ENCODE peak calls at places on chromosomes 6 and 20, in ten cellular contexts. One of them, this sample, is unnamed.

GRCh38 chr20:47490795-47491194 is 10.9 kb upstream of the NCOA3 start:
- DNase-seq in GDM1: peak; percentile 26
- DNase-seq in T-helper 2 cell: no peak
- DNase-seq in central memory CD4-positive, alpha-beta T cell: no peak
- DNase-seq in stimulated activated CD8-positive, alpha-beta memory T cell treated with anti-CD3 and anti-CD28 coated beads, Interleukin-2, amount 100 ng/mL, for 48 hours: no peak
- DNase-seq in foreskin keratinocyte: no peak
- DNase-seq in islet precursor cell: no peak
- DNase-seq in fibroblast of mammary gland: no peak
- DNase-seq in endothelial cell: no peak
- DNase-seq in pancreas: no peak
- DNase-seq in this sample: no peak

GRCh38 chr6:125733516-125734300 is 15.7 kb upstream of the HEY2 start:
- DNase-seq in GDM1: no peak
- DNase-seq in T-helper 2 cell: no peak
- DNase-seq in central memory CD4-positive, alpha-beta T cell: no peak
- DNase-seq in stimulated activated CD8-positive, alpha-beta memory T cell treated with anti-CD3 and anti-CD28 coated beads, Interleukin-2, amount 100 ng/mL, for 48 hours: no peak
- DNase-seq in foreskin keratinocyte: no peak
- DNase-seq in islet precursor cell: no peak
- DNase-seq in fibroblast of mammary gland: no peak
- DNase-seq in endothelial cell: no peak
- DNase-seq in pancreas: no peak
- DNase-seq in this sample: no peak

GRCh38 chr6:86782328-86782727 is 155.0 kb upstream of the HTR1E start:
- DNase-seq in GDM1: no peak
- DNase-seq in T-helper 2 cell: no peak
- DNase-seq in central memory CD4-positive, alpha-beta T cell: no peak
- DNase-seq in stimulated activated CD8-positive, alpha-beta memory T cell treated with anti-CD3 and anti-CD28 coated beads, Interleukin-2, amount 100 ng/mL, for 48 hours: no peak
- DNase-seq in foreskin keratinocyte: no peak
- DNase-seq in islet precursor cell: no peak
- DNase-seq in fibroblast of mammary gland: no peak
- DNase-seq in endothelial cell: no peak
- DNase-seq in pancreas: no peak
- DNase-seq in this sample: no peak

GRCh38 chr6:38131527-38131965 is 312.0 kb downstream of the ZFAND3 start:
- DNase-seq in GDM1: no peak
- DNase-seq in T-helper 2 cell: no peak
- DNase-seq in central memory CD4-positive, alpha-beta T cell: no peak
- DNase-seq in stimulated activated CD8-positive, alpha-beta memory T cell treated with anti-CD3 and anti-CD28 coated beads, Interleukin-2, amount 100 ng/mL, for 48 hours: no peak
- DNase-seq in foreskin keratinocyte: peak; percentile 55
- DNase-seq in islet precursor cell: peak; percentile 26
- DNase-seq in fibroblast of mammary gland: peak; percentile 99
- DNase-seq in endothelial cell: no peak
- DNase-seq in pancreas: no peak
- DNase-seq in this sample: no peak

GRCh38 chr20:1644101-1644962 is 13.2 kb downstream of the SIRPG start:
- DNase-seq in GDM1: no peak
- DNase-seq in T-helper 2 cell: no peak
- DNase-seq in central memory CD4-positive, alpha-beta T cell: no peak
- DNase-seq in stimulated activated CD8-positive, alpha-beta memory T cell treated with anti-CD3 and anti-CD28 coated beads, Interleukin-2, amount 100 ng/mL, for 48 hours: no peak
- DNase-seq in foreskin keratinocyte: no peak
- DNase-seq in islet precursor cell: no peak
- DNase-seq in fibroblast of mammary gland: no peak
- DNase-seq in endothelial cell: no peak
- DNase-seq in pancreas: no peak
- DNase-seq in this sample: no peak

GRCh38 chr6:18148304-18149025 is 6.4 kb downstream of the TPMT start:
- DNase-seq in GDM1: no peak
- DNase-seq in T-helper 2 cell: no peak
- DNase-seq in central memory CD4-positive, alpha-beta T cell: no peak
- DNase-seq in stimulated activated CD8-positive, alpha-beta memory T cell treated with anti-CD3 and anti-CD28 coated beads, Interleukin-2, amount 100 ng/mL, for 48 hours: no peak
- DNase-seq in foreskin keratinocyte: peak; percentile 93
- DNase-seq in islet precursor cell: peak; percentile 60
- DNase-seq in fibroblast of mammary gland: peak; percentile 98
- DNase-seq in endothelial cell: no peak
- DNase-seq in pancreas: no peak
- DNase-seq in this sample: no peak

GRCh38 chr6:146543211-146543939 is at the start of gene RAB32:
- DNase-seq in GDM1: peak; percentile 80
- DNase-seq in T-helper 2 cell: no peak
- DNase-seq in central memory CD4-positive, alpha-beta T cell: no peak
- DNase-seq in stimulated activated CD8-positive, alpha-beta memory T cell treated with anti-CD3 and anti-CD28 coated beads, Interleukin-2, amount 100 ng/mL, for 48 hours: no peak
- DNase-seq in foreskin keratinocyte: peak; percentile 70
- DNase-seq in islet precursor cell: peak; percentile 96
- DNase-seq in fibroblast of mammary gland: peak; percentile 91
- DNase-seq in endothelial cell: peak; percentile 96
- DNase-seq in pancreas: peak; percentile 90
- DNase-seq in this sample: peak; percentile 28

GRCh38 chr20:56755201-56755600 is 126.1 kb downstream of the TFAP2C start:
- DNase-seq in GDM1: no peak
- DNase-seq in T-helper 2 cell: no peak
- DNase-seq in central memory CD4-positive, alpha-beta T cell: no peak
- DNase-seq in stimulated activated CD8-positive, alpha-beta memory T cell treated with anti-CD3 and anti-CD28 coated beads, Interleukin-2, amount 100 ng/mL, for 48 hours: no peak
- DNase-seq in foreskin keratinocyte: no peak
- DNase-seq in islet precursor cell: no peak
- DNase-seq in fibroblast of mammary gland: peak; percentile 12
- DNase-seq in endothelial cell: no peak
- DNase-seq in pancreas: no peak
- DNase-seq in this sample: no peak

GRCh38 chr6:26122402-26122792 is 35.2 kb downstream of the HFE start:
- DNase-seq in GDM1: peak; percentile 9
- DNase-seq in T-helper 2 cell: no peak
- DNase-seq in central memory CD4-positive, alpha-beta T cell: no peak
- DNase-seq in stimulated activated CD8-positive, alpha-beta memory T cell treated with anti-CD3 and anti-CD28 coated beads, Interleukin-2, amount 100 ng/mL, for 48 hours: no peak
- DNase-seq in foreskin keratinocyte: no peak
- DNase-seq in islet precursor cell: peak; percentile 77
- DNase-seq in fibroblast of mammary gland: no peak
- DNase-seq in endothelial cell: no peak
- DNase-seq in pancreas: no peak
- DNase-seq in this sample: no peak

GRCh38 chr6:147567141-147567805 is 58.8 kb downstream of the SAMD5 start:
- DNase-seq in GDM1: no peak
- DNase-seq in T-helper 2 cell: no peak
- DNase-seq in central memory CD4-positive, alpha-beta T cell: no peak
- DNase-seq in stimulated activated CD8-positive, alpha-beta memory T cell treated with anti-CD3 and anti-CD28 coated beads, Interleukin-2, amount 100 ng/mL, for 48 hours: no peak
- DNase-seq in foreskin keratinocyte: no peak
- DNase-seq in islet precursor cell: no peak
- DNase-seq in fibroblast of mammary gland: peak; percentile 20
- DNase-seq in endothelial cell: no peak
- DNase-seq in pancreas: no peak
- DNase-seq in this sample: no peak

GRCh38 chr6:56637640-56638039 is 5.0 kb downstream of the DST start:
- DNase-seq in GDM1: no peak
- DNase-seq in T-helper 2 cell: no peak
- DNase-seq in central memory CD4-positive, alpha-beta T cell: no peak
- DNase-seq in stimulated activated CD8-positive, alpha-beta memory T cell treated with anti-CD3 and anti-CD28 coated beads, Interleukin-2, amount 100 ng/mL, for 48 hours: no peak
- DNase-seq in foreskin keratinocyte: peak; percentile 57
- DNase-seq in islet precursor cell: no peak
- DNase-seq in fibroblast of mammary gland: peak; percentile 81
- DNase-seq in endothelial cell: no peak
- DNase-seq in pancreas: no peak
- DNase-seq in this sample: no peak

GRCh38 chr6:33198159-33198852 is 2.2 kb downstream of the RXRB start:
- DNase-seq in GDM1: no peak
- DNase-seq in T-helper 2 cell: no peak
- DNase-seq in central memory CD4-positive, alpha-beta T cell: no peak
- DNase-seq in stimulated activated CD8-positive, alpha-beta memory T cell treated with anti-CD3 and anti-CD28 coated beads, Interleukin-2, amount 100 ng/mL, for 48 hours: no peak
- DNase-seq in foreskin keratinocyte: no peak
- DNase-seq in islet precursor cell: no peak
- DNase-seq in fibroblast of mammary gland: no peak
- DNase-seq in endothelial cell: no peak
- DNase-seq in pancreas: no peak
- DNase-seq in this sample: no peak

GRCh38 chr20:36105731-36106226 is 48.8 kb upstream of the EPB41L1 start:
- DNase-seq in GDM1: no peak
- DNase-seq in T-helper 2 cell: no peak
- DNase-seq in central memory CD4-positive, alpha-beta T cell: no peak
- DNase-seq in stimulated activated CD8-positive, alpha-beta memory T cell treated with anti-CD3 and anti-CD28 coated beads, Interleukin-2, amount 100 ng/mL, for 48 hours: no peak
- DNase-seq in foreskin keratinocyte: no peak
- DNase-seq in islet precursor cell: no peak
- DNase-seq in fibroblast of mammary gland: no peak
- DNase-seq in endothelial cell: no peak
- DNase-seq in pancreas: peak; percentile 91
- DNase-seq in this sample: no peak

GRCh38 chr6:47651505-47651944 is 46.9 kb upstream of the ADGRF4 start:
- DNase-seq in GDM1: no peak
- DNase-seq in T-helper 2 cell: no peak
- DNase-seq in central memory CD4-positive, alpha-beta T cell: no peak
- DNase-seq in stimulated activated CD8-positive, alpha-beta memory T cell treated with anti-CD3 and anti-CD28 coated beads, Interleukin-2, amount 100 ng/mL, for 48 hours: no peak
- DNase-seq in foreskin keratinocyte: peak; percentile 64
- DNase-seq in islet precursor cell: no peak
- DNase-seq in fibroblast of mammary gland: peak; percentile 74
- DNase-seq in endothelial cell: no peak
- DNase-seq in pancreas: no peak
- DNase-seq in this sample: no peak

GRCh38 chr6:52557389-52558265 is 19.2 kb downstream of the TRAM2 start:
- DNase-seq in GDM1: no peak
- DNase-seq in T-helper 2 cell: no peak
- DNase-seq in central memory CD4-positive, alpha-beta T cell: no peak
- DNase-seq in stimulated activated CD8-positive, alpha-beta memory T cell treated with anti-CD3 and anti-CD28 coated beads, Interleukin-2, amount 100 ng/mL, for 48 hours: no peak
- DNase-seq in foreskin keratinocyte: no peak
- DNase-seq in islet precursor cell: no peak
- DNase-seq in fibroblast of mammary gland: no peak
- DNase-seq in endothelial cell: no peak
- DNase-seq in pancreas: no peak
- DNase-seq in this sample: no peak

GRCh38 chr6:123288649-123289048 is 292.6 kb downstream of the CLVS2 start:
- DNase-seq in GDM1: no peak
- DNase-seq in T-helper 2 cell: no peak
- DNase-seq in central memory CD4-positive, alpha-beta T cell: no peak
- DNase-seq in stimulated activated CD8-positive, alpha-beta memory T cell treated with anti-CD3 and anti-CD28 coated beads, Interleukin-2, amount 100 ng/mL, for 48 hours: no peak
- DNase-seq in foreskin keratinocyte: no peak
- DNase-seq in islet precursor cell: no peak
- DNase-seq in fibroblast of mammary gland: no peak
- DNase-seq in endothelial cell: no peak
- DNase-seq in pancreas: no peak
- DNase-seq in this sample: no peak

GRCh38 chr6:118810420-118811027 is 83.4 kb upstream of the ASF1A start:
- DNase-seq in GDM1: peak; percentile 71
- DNase-seq in T-helper 2 cell: peak; percentile 78
- DNase-seq in central memory CD4-positive, alpha-beta T cell: peak; percentile 80
- DNase-seq in stimulated activated CD8-positive, alpha-beta memory T cell treated with anti-CD3 and anti-CD28 coated beads, Interleukin-2, amount 100 ng/mL, for 48 hours: peak; percentile 31
- DNase-seq in foreskin keratinocyte: no peak
- DNase-seq in islet precursor cell: no peak
- DNase-seq in fibroblast of mammary gland: no peak
- DNase-seq in endothelial cell: no peak
- DNase-seq in pancreas: no peak
- DNase-seq in this sample: no peak

GRCh38 chr20:46557231-46557956 is 6.9 kb upstream of the OCSTAMP start:
- DNase-seq in GDM1: no peak
- DNase-seq in T-helper 2 cell: no peak
- DNase-seq in central memory CD4-positive, alpha-beta T cell: no peak
- DNase-seq in stimulated activated CD8-positive, alpha-beta memory T cell treated with anti-CD3 and anti-CD28 coated beads, Interleukin-2, amount 100 ng/mL, for 48 hours: no peak
- DNase-seq in foreskin keratinocyte: peak; percentile 6
- DNase-seq in islet precursor cell: no peak
- DNase-seq in fibroblast of mammary gland: peak; percentile 67
- DNase-seq in endothelial cell: no peak
- DNase-seq in pancreas: no peak
- DNase-seq in this sample: no peak

GRCh38 chr6:56370127-56370540 is 122.8 kb upstream of the COL21A1 start:
- DNase-seq in GDM1: no peak
- DNase-seq in T-helper 2 cell: no peak
- DNase-seq in central memory CD4-positive, alpha-beta T cell: no peak
- DNase-seq in stimulated activated CD8-positive, alpha-beta memory T cell treated with anti-CD3 and anti-CD28 coated beads, Interleukin-2, amount 100 ng/mL, for 48 hours: no peak
- DNase-seq in foreskin keratinocyte: peak; percentile 85
- DNase-seq in islet precursor cell: peak; percentile 87
- DNase-seq in fibroblast of mammary gland: peak; percentile 83
- DNase-seq in endothelial cell: peak; percentile 60
- DNase-seq in pancreas: peak; percentile 71
- DNase-seq in this sample: no peak

GRCh38 chr6:2254747-2255146 is 9.3 kb upstream of the GMDS start:
- DNase-seq in GDM1: no peak
- DNase-seq in T-helper 2 cell: no peak
- DNase-seq in central memory CD4-positive, alpha-beta T cell: no peak
- DNase-seq in stimulated activated CD8-positive, alpha-beta memory T cell treated with anti-CD3 and anti-CD28 coated beads, Interleukin-2, amount 100 ng/mL, for 48 hours: no peak
- DNase-seq in foreskin keratinocyte: no peak
- DNase-seq in islet precursor cell: no peak
- DNase-seq in fibroblast of mammary gland: no peak
- DNase-seq in endothelial cell: no peak
- DNase-seq in pancreas: no peak
- DNase-seq in this sample: no peak

GRCh38 chr6:113317870-113318269 is 539.3 kb upstream of the MARCKS start:
- DNase-seq in GDM1: no peak
- DNase-seq in T-helper 2 cell: no peak
- DNase-seq in central memory CD4-positive, alpha-beta T cell: no peak
- DNase-seq in stimulated activated CD8-positive, alpha-beta memory T cell treated with anti-CD3 and anti-CD28 coated beads, Interleukin-2, amount 100 ng/mL, for 48 hours: no peak
- DNase-seq in foreskin keratinocyte: no peak
- DNase-seq in islet precursor cell: peak; percentile 52
- DNase-seq in fibroblast of mammary gland: no peak
- DNase-seq in endothelial cell: peak; percentile 4
- DNase-seq in pancreas: no peak
- DNase-seq in this sample: no peak

GRCh38 chr20:57281900-57282299 is 15.5 kb upstream of the BMP7 start:
- DNase-seq in GDM1: no peak
- DNase-seq in T-helper 2 cell: no peak
- DNase-seq in central memory CD4-positive, alpha-beta T cell: no peak
- DNase-seq in stimulated activated CD8-positive, alpha-beta memory T cell treated with anti-CD3 and anti-CD28 coated beads, Interleukin-2, amount 100 ng/mL, for 48 hours: no peak
- DNase-seq in foreskin keratinocyte: no peak
- DNase-seq in islet precursor cell: no peak
- DNase-seq in fibroblast of mammary gland: no peak
- DNase-seq in endothelial cell: no peak
- DNase-seq in pancreas: no peak
- DNase-seq in this sample: no peak

GRCh38 chr20:36847009-36847709 is 28.8 kb upstream of the TLDC2 start:
- DNase-seq in GDM1: no peak
- DNase-seq in T-helper 2 cell: no peak
- DNase-seq in central memory CD4-positive, alpha-beta T cell: no peak
- DNase-seq in stimulated activated CD8-positive, alpha-beta memory T cell treated with anti-CD3 and anti-CD28 coated beads, Interleukin-2, amount 100 ng/mL, for 48 hours: no peak
- DNase-seq in foreskin keratinocyte: peak; percentile 93
- DNase-seq in islet precursor cell: peak; percentile 86
- DNase-seq in fibroblast of mammary gland: peak; percentile 99
- DNase-seq in endothelial cell: no peak
- DNase-seq in pancreas: no peak
- DNase-seq in this sample: no peak

GRCh38 chr20:44407402-44408184 is 52.1 kb downstream of the HNF4A start:
- DNase-seq in GDM1: no peak
- DNase-seq in T-helper 2 cell: no peak
- DNase-seq in central memory CD4-positive, alpha-beta T cell: no peak
- DNase-seq in stimulated activated CD8-positive, alpha-beta memory T cell treated with anti-CD3 and anti-CD28 coated beads, Interleukin-2, amount 100 ng/mL, for 48 hours: no peak
- DNase-seq in foreskin keratinocyte: peak; percentile 96
- DNase-seq in islet precursor cell: peak; percentile 94
- DNase-seq in fibroblast of mammary gland: peak; percentile 50
- DNase-seq in endothelial cell: no peak
- DNase-seq in pancreas: no peak
- DNase-seq in this sample: no peak